ENCODE peak calls at places on chromosomes 7 and 10, in nine cellular contexts. M is fibroblast of mammary gland; L is stimulated activated CD4-positive, alpha-beta T cell treated with anti-CD3 and anti-CD28 coated beads, Interleukin-4, amount 100 ng/mL, for 4 hours; N is T-helper 2 cell; Z is effector memory CD4-positive, alpha-beta T cell; B is NCI-H2171; D is left ventricle myocardium inferior; R is DMS 273 treated with DMSO at 0.1 percent for 48 hours; Q is fibroblast of villous mesenchyme. W is an unnamed sample.

GRCh38 chr7:34184466-34184865 is 279.1 kb downstream of the BMPER start:
- DNase-seq in Z (no peak), M (peak; percentile 38), L (no peak), B (no peak), R (no peak), Q (no peak), N (no peak), D (no peak), W (no peak)

GRCh38 chr10:79059859-79060379 is 8.8 kb upstream of the ZMIZ1 start:
- DNase-seq in B (no peak), D (peak; percentile 9), N (no peak), R (no peak), L (no peak), Q (no peak), Z (no peak), M (no peak), W (no peak)

GRCh38 chr10:2681911-2682310 is 385.4 kb upstream of the PFKP start:
- DNase-seq in Z (no peak), M (no peak), Q (no peak), L (no peak), N (no peak), B (no peak), D (no peak), R (no peak), W (no peak)

GRCh38 chr10:6062101-6062771 is at the start of gene IL2RA:
- DNase-seq in B (no peak), N (peak; percentile 60), R (no peak), L (peak; percentile 64), Z (peak; percentile 48), M (no peak), D (no peak), Q (no peak), W (no peak)

GRCh38 chr10:56551037-56551436 is 190.0 kb upstream of the ZWINT start:
- DNase-seq in Z (no peak), D (no peak), R (no peak), L (no peak), N (no peak), Q (peak; percentile 1), M (no peak), B (no peak), W (no peak)

GRCh38 chr10:122374859-122375721 is 582 bp downstream of the PLEKHA1 start:
- DNase-seq in Z (peak; percentile 80), N (peak; percentile 55), D (peak; percentile 53), B (peak; percentile 38), Q (peak; percentile 42), L (peak; percentile 65), M (peak; percentile 73), R (no peak), W (peak; percentile 70)

GRCh38 chr7:84043661-84044191 is 150.9 kb downstream of the SEMA3A start:
- DNase-seq in M (peak; percentile 31), B (no peak), Q (peak; percentile 41), Z (no peak), N (no peak), L (no peak), R (no peak), D (no peak), W (no peak)

GRCh38 chr7:128060018-128060417 is 28.8 kb upstream of the LRRC4 start:
- DNase-seq in R (no peak), B (no peak), L (no peak), Z (no peak), D (no peak), M (no peak), N (no peak), Q (no peak), W (no peak)

GRCh38 chr7:95527033-95527775 is 41.5 kb downstream of the ASB4 start:
- DNase-seq in Z (no peak), D (no peak), B (peak; percentile 45), N (no peak), M (peak; percentile 64), R (peak; percentile 68), L (no peak), Q (peak; percentile 54), W (peak; percentile 84)

GRCh38 chr7:47601119-47601880 is 19.4 kb upstream of the TNS3 start:
- DNase-seq in R (no peak), N (no peak), L (no peak), Z (no peak), M (peak; percentile 92), B (no peak), Q (peak; percentile 92), D (no peak), W (peak; percentile 43)

GRCh38 chr10:110910138-110910537 is 8.8 kb downstream of the BBIP1 start:
- DNase-seq in Z (no peak), D (no peak), M (no peak), R (no peak), B (no peak), L (no peak), N (no peak), Q (no peak), W (no peak)

GRCh38 chr10:48498940-48499510 is 105.8 kb downstream of the ARHGAP22 start:
- DNase-seq in Z (no peak), L (no peak), N (no peak), R (no peak), D (no peak), B (no peak), Q (no peak), M (no peak), W (no peak)

GRCh38 chr7:139588632-139589031 is 65.1 kb downstream of the CLEC2L start:
- DNase-seq in Z (no peak), M (peak; percentile 80), Q (peak; percentile 91), N (no peak), L (no peak), B (no peak), D (no peak), R (no peak), W (no peak)

GRCh38 chr10:84097787-84098353 is 41.4 kb upstream of the GHITM start:
- DNase-seq in B (no peak), Z (no peak), M (peak; percentile 43), Q (peak; percentile 18), D (no peak), N (no peak), L (no peak), R (no peak), W (peak; percentile 45)

GRCh38 chr7:80478683-80479082 is 33.2 kb downstream of the GNAT3 start:
- DNase-seq in Z (no peak), N (no peak), B (no peak), R (no peak), L (no peak), Q (peak; percentile 40), M (peak; percentile 54), D (no peak), W (peak; percentile 22)

GRCh38 chr10:97422921-97423420 is 3.0 kb upstream of the PGAM1 start:
- DNase-seq in N (peak; percentile 43), R (no peak), Z (no peak), M (peak; percentile 91), Q (peak; percentile 38), B (no peak), D (no peak), L (no peak), W (no peak)

GRCh38 chr7:141333459-141333858 is 217.8 kb upstream of the AGK start:
- DNase-seq in Q (no peak), R (no peak), Z (no peak), L (no peak), M (no peak), D (no peak), N (no peak), B (no peak), W (peak; percentile 31)

GRCh38 chr10:92886334-92886961 is 38.1 kb downstream of the EXOC6 start:
- DNase-seq in Q (no peak), B (no peak), Z (no peak), N (no peak), M (no peak), R (no peak), D (no peak), L (no peak), W (no peak)

GRCh38 chr7:27096756-27097514 is 1.1 kb upstream of the HOXA1 start:
- DNase-seq in M (peak; percentile 59), B (no peak), R (no peak), Q (peak; percentile 63), D (no peak), Z (no peak), L (no peak), N (no peak), W (peak; percentile 47)

GRCh38 chr7:142776206-142776844 is 5.6 kb downstream of the PRSS2 start:
- DNase-seq in Z (no peak), L (no peak), D (no peak), Q (peak; percentile 79), R (no peak), M (peak; percentile 50), N (no peak), B (no peak), W (no peak)

GRCh38 chr7:134660961-134661376 is 14.3 kb downstream of the BPGM start:
- DNase-seq in M (peak; percentile 65), R (no peak), B (no peak), N (no peak), Q (peak; percentile 60), L (no peak), D (no peak), Z (no peak), W (no peak)

GRCh38 chr7:480531-481218 is 39.0 kb downstream of the PDGFA start:
- DNase-seq in L (no peak), D (peak; percentile 13), B (no peak), M (no peak), R (no peak), N (no peak), Z (no peak), Q (peak; percentile 32), W (no peak)

GRCh38 chr10:8049874-8050560 is 4.5 kb upstream of the GATA3 start:
- DNase-seq in B (no peak), Z (no peak), M (no peak), L (no peak), D (no peak), Q (no peak), R (no peak), N (no peak), W (peak; percentile 66)

GRCh38 chr10:78656815-78657621 is 411.7 kb upstream of the ZMIZ1 start:
- DNase-seq in D (no peak), L (no peak), Q (no peak), N (no peak), M (no peak), B (no peak), R (no peak), Z (no peak), W (no peak)

GRCh38 chr7:46583606-46584005 is 662.5 kb upstream of the IGFBP3 start:
- DNase-seq in L (no peak), D (no peak), Q (peak; percentile 80), B (no peak), N (no peak), M (peak; percentile 81), Z (no peak), R (no peak), W (no peak)

GRCh38 chr10:30819306-30820190 is 190.0 kb upstream of the LYZL2 start:
- DNase-seq in Z (no peak), R (peak; percentile 27), Q (peak; percentile 88), L (no peak), B (no peak), N (no peak), M (peak; percentile 87), D (no peak), W (no peak)

GRCh38 chr10:12400266-12400931 is 51.1 kb downstream of the CAMK1D start:
- DNase-seq in B (no peak), N (no peak), R (no peak), Z (no peak), L (no peak), D (no peak), M (no peak), Q (no peak), W (no peak)

GRCh38 chr10:96846926-96847325 is 14.8 kb downstream of the LCOR start:
- DNase-seq in N (no peak), M (no peak), B (no peak), D (no peak), R (no peak), L (no peak), Z (no peak), Q (no peak), W (no peak)

GRCh38 chr7:111041577-111041976 is 49.4 kb upstream of the LRRN3 start:
- DNase-seq in B (no peak), D (no peak), L (no peak), Q (no peak), M (peak; percentile 3), N (no peak), Z (no peak), R (no peak), W (no peak)

GRCh38 chr7:121744319-121744718 is 128.6 kb upstream of the PTPRZ1 start:
- DNase-seq in N (no peak), Q (no peak), R (no peak), M (no peak), Z (no peak), L (no peak), B (no peak), D (no peak), W (no peak)

W was measured in HT-29.